ENCODE peak calls at places on chromosomes 5 and 9, in eight cellular contexts. P is Panc1, Q is A549, C is transverse colon, B is SJSA1, U is prostate gland, W is DND-41, Z is uterus. I is an unnamed sample.

GRCh38 chr9:137373611-137373980 is 49.4 kb downstream of the EXD3 start:
- DNase-seq in W (no peak), U (no peak), C (no peak), B (no peak), Q (no peak), Z (no peak), P (no peak), I (no peak)

GRCh38 chr5:55141945-55142690 is 17.9 kb upstream of the GPX8 start:
- DNase-seq in W (no peak), P (no peak), Z (no peak), C (no peak), Q (no peak), B (no peak), U (no peak), I (no peak)

GRCh38 chr5:139277171-139277570 is 16.4 kb upstream of the MATR3 start:
- DNase-seq in C (no peak), U (no peak), B (no peak), P (no peak), W (no peak), Q (no peak), Z (no peak), I (no peak)

GRCh38 chr5:1189269-1189668 is 12.1 kb upstream of the SLC6A19 start:
- DNase-seq in Z (no peak), Q (no peak), B (no peak), C (no peak), W (no peak), P (no peak), U (no peak), I (no peak)

GRCh38 chr9:35733109-35733541 is 659 bp downstream of the CREB3 start:
- DNase-seq in P (no peak), Q (peak), B (peak), U (peak), C (peak), Z (no peak), W (no peak), I (peak)

GRCh38 chr9:93031629-93032431 is 26.7 kb upstream of the SUSD3 start:
- DNase-seq in Q (no peak), B (no peak), P (no peak), Z (no peak), U (no peak), W (no peak), C (no peak), I (no peak)

GRCh38 chr5:54243483-54244080 is 66.8 kb downstream of the ARL15 start:
- DNase-seq in P (no peak), Q (peak), U (no peak), C (peak), B (peak), W (peak), Z (no peak), I (peak)

GRCh38 chr9:126113176-126113575 is 213.5 kb upstream of the MVB12B start:
- DNase-seq in C (no peak), B (no peak), Z (no peak), Q (no peak), W (no peak), P (no peak), U (no peak), I (no peak)

GRCh38 chr9:76245518-76245917 is 148.7 kb downstream of the RFK start:
- DNase-seq in B (no peak), Q (no peak), C (no peak), Z (no peak), P (no peak), W (no peak), U (no peak), I (no peak)

GRCh38 chr5:170747851-170748250 is 35.7 kb upstream of the GABRP start:
- DNase-seq in P (no peak), B (no peak), Q (peak), Z (no peak), U (no peak), C (no peak), W (no peak), I (peak)

GRCh38 chr5:104283158-104283557 is 720.6 kb upstream of the NUDT12 start:
- DNase-seq in Z (no peak), P (no peak), C (no peak), B (no peak), Q (no peak), W (no peak), U (no peak), I (no peak)

GRCh38 chr5:133635051-133635450 is 22.7 kb upstream of the FSTL4 start:
- DNase-seq in B (peak), W (no peak), P (no peak), Z (no peak), Q (peak), U (no peak), C (no peak), I (peak)

GRCh38 chr5:142821027-142821732 is 51.0 kb downstream of the ARHGAP26 start:
- DNase-seq in Z (no peak), Q (no peak), U (no peak), C (no peak), B (no peak), W (no peak), P (no peak), I (no peak)

GRCh38 chr9:123562844-123563346 is 206.9 kb downstream of the CRB2 start:
- DNase-seq in W (no peak), C (no peak), U (no peak), B (peak), Z (no peak), P (no peak), Q (no peak), I (peak)

GRCh38 chr9:36993933-36994764 is 39.9 kb downstream of the PAX5 start:
- DNase-seq in Z (no peak), C (peak), B (no peak), W (no peak), Q (no peak), P (no peak), U (no peak), I (no peak)

DNA sequence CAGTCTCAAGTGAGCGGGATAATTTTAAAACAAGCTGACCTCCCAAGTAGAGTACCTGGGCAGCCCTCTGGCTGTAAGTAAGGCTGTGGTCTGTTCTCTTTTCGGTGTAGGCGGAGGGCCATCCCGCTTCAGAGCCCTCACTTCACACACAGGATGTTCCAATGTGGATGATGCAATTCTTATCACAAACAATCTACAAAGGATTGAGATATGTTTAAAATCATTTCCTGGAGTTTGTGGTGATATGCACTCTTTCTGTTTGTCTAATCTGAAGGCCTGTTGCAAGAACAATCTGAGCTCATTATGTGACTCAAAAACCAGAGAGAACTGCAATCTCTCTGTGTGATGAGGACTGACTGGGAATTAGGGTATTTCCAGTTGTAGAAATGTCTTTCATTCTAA is 42.5 kb downstream of the ITGA2 start:
- DNase-seq in W (peak), C (no peak), Q (peak), B (peak), U (peak), Z (no peak), P (no peak), I (peak)
- H3K4me3 ChIP-seq in W (no peak), C (no peak), Q (no peak), B (no peak), U (no peak), Z (no peak), P (no peak), I (no peak)

DNA sequence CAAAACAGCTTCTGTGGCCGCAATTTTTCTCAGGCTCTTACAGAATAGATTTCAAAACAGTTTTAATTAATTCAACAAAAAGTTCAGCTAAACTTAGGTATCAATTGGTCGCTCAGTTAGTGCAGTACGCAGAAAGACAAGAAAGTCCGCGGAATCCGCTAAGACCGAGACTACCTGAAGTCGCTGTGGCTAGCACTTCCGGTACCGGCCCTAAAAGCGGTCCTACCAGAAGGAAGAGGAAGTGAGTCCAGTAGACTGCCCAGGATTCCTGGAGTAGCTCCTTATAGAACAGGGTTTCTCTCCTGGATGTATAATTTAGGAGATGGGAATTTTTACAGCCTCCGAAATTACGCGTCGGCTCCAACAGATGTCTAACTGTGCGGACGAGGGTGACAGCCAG is 16.6 kb upstream of the PCDHB2 start:
- DNase-seq in C (no peak), P (no peak), U (no peak), B (no peak), W (no peak), Z (no peak), Q (no peak), I (no peak)
- H3K4me3 ChIP-seq in C (no peak), P (no peak), U (no peak), B (no peak), W (no peak), Z (no peak), Q (no peak), I (no peak)

GRCh38 chr9:114348261-114348905 is 18.7 kb downstream of the ORM2 start:
- DNase-seq in C (no peak), B (no peak), Z (no peak), U (no peak), W (no peak), P (no peak), Q (no peak), I (no peak)
- H3K4me3 ChIP-seq in C (no peak), B (no peak), Z (no peak), U (no peak), W (no peak), P (no peak), Q (peak), I (no peak)

DNA sequence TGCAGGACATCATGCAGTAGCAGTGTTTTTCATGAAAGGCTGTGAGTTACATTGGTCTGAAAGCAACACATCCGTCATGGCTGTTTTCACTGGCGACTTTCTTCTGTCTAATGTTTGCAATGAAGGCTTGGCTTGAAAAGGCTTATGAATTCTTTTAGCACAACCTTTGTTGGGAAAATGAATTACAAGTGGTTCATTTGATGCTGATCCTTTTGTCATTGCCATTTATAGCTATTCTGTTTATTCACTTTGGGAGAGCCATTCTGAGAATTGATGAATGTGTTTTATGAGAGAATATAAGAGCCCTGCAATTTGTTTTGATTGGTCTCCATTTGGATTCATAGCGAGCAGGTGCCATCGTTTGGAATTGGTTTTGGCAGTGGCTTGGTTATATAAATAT is 103.4 kb downstream of the PIP5K1B start:
- DNase-seq in Q (no peak), B (no peak), C (no peak), Z (no peak), W (no peak), U (no peak), P (no peak), I (no peak)
- H3K4me3 ChIP-seq in Q (no peak), B (no peak), C (no peak), Z (no peak), W (no peak), U (no peak), P (no peak), I (no peak)

DNA sequence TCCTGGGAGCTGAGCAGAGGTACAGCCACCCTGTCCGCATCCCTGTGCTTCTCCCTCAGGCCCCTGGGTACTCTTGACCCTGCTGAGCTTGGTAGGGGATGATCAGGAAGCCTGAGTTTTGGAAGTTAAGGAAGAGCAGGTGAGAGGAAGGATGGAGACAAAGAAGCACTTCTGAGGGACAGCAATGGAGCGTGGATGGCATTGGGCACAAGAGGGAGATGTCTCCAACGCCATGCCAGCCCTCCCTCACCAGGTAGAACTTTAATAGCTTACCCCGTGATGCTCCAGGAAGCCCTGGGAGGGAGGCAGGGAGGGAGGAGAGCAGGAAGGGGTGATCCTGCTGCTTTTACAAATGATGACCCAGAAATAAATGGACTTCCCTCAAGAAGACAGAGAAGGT is 29.9 kb upstream of the SMU1 start:
- DNase-seq in W (no peak), U (no peak), C (no peak), Z (no peak), B (no peak), Q (no peak), P (no peak), I (no peak)
- H3K4me3 ChIP-seq in W (no peak), U (no peak), C (no peak), Z (no peak), B (no peak), Q (no peak), P (no peak), I (no peak)

GRCh38 chr5:150615141-150615699 is 25.2 kb upstream of the SYNPO start:
- DNase-seq in U (peak), Z (peak), W (no peak), Q (no peak), B (no peak), P (no peak), C (peak), I (no peak)
- H3K4me3 ChIP-seq in U (no peak), Z (no peak), W (no peak), Q (no peak), B (no peak), P (no peak), C (no peak), I (no peak)

GRCh38 chr9:136111910-136112309 is 6.8 kb downstream of the TMEM250 start:
- DNase-seq in Q (no peak), U (no peak), P (no peak), B (no peak), Z (no peak), W (no peak), C (no peak), I (no peak)

GRCh38 chr9:136109351-136110081 is 9.2 kb downstream of the TMEM250 start:
- DNase-seq in W (peak), Q (peak), C (peak), Z (peak), B (peak), U (peak), P (no peak), I (peak)

GRCh38 chr9:136108648-136109266 is 9.9 kb downstream of the TMEM250 start:
- DNase-seq in Z (peak), W (no peak), U (no peak), B (no peak), P (no peak), C (no peak), Q (no peak), I (no peak)

GRCh38 chr9:136111190-136111589 is 7.5 kb downstream of the TMEM250 start:
- DNase-seq in Q (no peak), C (no peak), P (no peak), Z (no peak), U (no peak), W (no peak), B (no peak), I (no peak)

GRCh38 chr9:136110082-136111061 is 8.3 kb downstream of the TMEM250 start:
- DNase-seq in Z (no peak), U (no peak), P (no peak), Q (no peak), C (no peak), W (no peak), B (no peak), I (peak)
- H3K4me3 ChIP-seq in Z (peak), U (peak), P (peak), Q (peak), C (peak), W (no peak), B (no peak), I (peak)